ENCODE peak calls at places on chromosomes 12 and 14, in four cellular contexts. I is heart left ventricle, J is ovary, K is adrenal gland. R is an unnamed sample.

GRCh38 chr14:100581228-100582145 is 5.7 kb downstream of the BEGAIN start:
- DNase-seq in I (peak; percentile 28), J (peak; percentile 6), K (no peak), R (no peak)

GRCh38 chr14:21860172-21860571 is 186.6 kb upstream of the OR4E1 start:
- DNase-seq in I (no peak), J (no peak), K (no peak), R (no peak)

GRCh38 chr12:105485321-105485910 is 154.9 kb downstream of the C12orf75 start:
- DNase-seq in I (no peak), J (peak; percentile 27), K (peak; percentile 72), R (peak; percentile 37)

GRCh38 chr14:84520711-84521338 is 1009.1 kb upstream of the FLRT2 start:
- DNase-seq in I (no peak), J (no peak), K (peak; percentile 38), R (no peak)

GRCh38 chr12:53739285-53740129 is 12.3 kb upstream of the CALCOCO1 start:
- DNase-seq in I (no peak), J (no peak), K (no peak), R (no peak)

GRCh38 chr12:108701779-108702435 is 29.4 kb downstream of the CORO1C start:
- DNase-seq in I (no peak), J (no peak), K (no peak), R (no peak)

GRCh38 chr14:94346841-94347240 is 23.7 kb upstream of the SERPINA6 start:
- DNase-seq in I (no peak), J (no peak), K (no peak), R (no peak)

GRCh38 chr12:124687695-124688301 is 120.4 kb upstream of the NCOR2 start:
- DNase-seq in I (no peak), J (no peak), K (no peak), R (no peak)

GRCh38 chr14:68846466-68846865 is 53.6 kb upstream of the ZFP36L1 start:
- DNase-seq in I (no peak), J (no peak), K (no peak), R (no peak)
- TF ChIP-seq POLR2A in I (no peak), J (no peak), K (no peak), R (no peak)

GRCh38 chr14:67245104-67245503 is 3.9 kb downstream of the PALS1 start:
- DNase-seq in I (no peak), J (no peak), K (no peak), R (no peak)

GRCh38 chr14:67239582-67239981 is 1.7 kb upstream of the PALS1 start:
- DNase-seq in I (no peak), J (no peak), K (no peak), R (no peak)

GRCh38 chr14:67240168-67240932 is 885 bp upstream of the PALS1 start:
- DNase-seq in I (peak; percentile 80), J (peak; percentile 30), K (peak; percentile 73), R (peak; percentile 16)

GRCh38 chr14:67240978-67241415 is 238 bp upstream of the PALS1 start:
- DNase-seq in I (peak; percentile 98), J (peak; percentile 95), K (peak; percentile 97), R (peak; percentile 69)

GRCh38 chr14:67241416-67242362 is at the start of gene PALS1:
- DNase-seq in I (no peak), J (peak; percentile 56), K (peak; percentile 57), R (peak; percentile 15)
- TF ChIP-seq POLR2A in I (peak; percentile 31), J (peak; percentile 40), K (peak; percentile 78), R (peak; percentile 11)

DNA sequence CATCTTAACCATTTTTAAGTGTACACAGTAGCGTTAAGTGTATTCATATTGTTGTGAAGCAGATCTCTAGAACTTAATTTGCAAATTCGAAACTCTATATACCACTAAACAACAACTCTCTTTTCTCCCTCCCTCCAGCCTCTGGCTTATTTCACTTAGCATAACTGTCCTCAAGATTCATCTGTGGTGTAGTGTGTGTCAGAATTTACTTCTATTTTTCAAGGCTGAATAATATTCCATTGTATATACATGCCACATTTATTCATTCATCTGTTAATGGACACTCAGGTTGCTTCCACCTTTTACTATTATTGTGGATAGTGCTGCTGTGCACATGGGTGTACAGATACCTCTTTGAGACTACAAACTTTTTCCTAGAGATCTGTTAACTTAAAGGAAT is 26.5 kb downstream of the VRK1 start:
- DNase-seq in I (no peak), J (no peak), K (no peak), R (no peak)
- TF ChIP-seq POLR2A in I (no peak), J (no peak), K (no peak), R (no peak)

DNA sequence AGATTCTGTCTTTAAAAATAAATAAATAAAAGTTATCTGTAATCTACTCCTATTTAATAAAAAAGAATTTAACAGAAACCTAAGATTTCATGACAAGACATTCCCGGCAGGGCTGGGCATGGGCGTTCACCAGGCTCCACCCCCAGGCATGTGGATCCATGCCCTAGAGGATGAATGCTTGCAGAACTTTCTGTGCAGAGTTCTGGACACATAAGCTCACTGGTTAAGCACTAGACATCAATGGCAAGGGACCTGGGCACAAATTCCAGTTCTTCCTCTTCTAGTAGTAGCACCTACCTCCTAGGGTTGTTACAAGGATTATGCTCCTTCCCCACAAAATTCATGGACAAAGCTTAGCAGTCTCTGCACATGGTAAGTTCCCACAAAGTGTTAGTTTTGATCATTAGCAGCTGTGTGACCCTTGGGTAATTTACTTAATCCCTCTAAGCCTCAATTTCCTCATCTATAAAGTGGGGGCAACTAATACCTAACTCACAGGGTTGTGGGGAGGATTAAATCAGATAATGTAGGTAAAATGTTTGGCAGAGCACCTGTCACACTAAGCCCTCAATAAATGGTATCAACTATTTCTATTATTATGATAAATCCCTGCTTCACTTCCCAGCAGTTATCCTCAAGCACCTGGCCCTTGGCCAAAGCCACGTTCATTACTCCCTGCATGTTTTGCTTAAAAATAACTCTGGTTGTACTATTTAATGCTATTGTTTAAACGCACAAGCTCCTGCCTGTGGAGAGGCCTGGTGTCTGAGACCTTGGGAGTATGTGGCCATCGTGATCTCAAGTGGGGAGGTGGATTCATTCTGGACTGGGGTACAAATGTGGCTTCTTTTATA is 9.8 kb downstream of the GALNT6 start:
- DNase-seq in I (no peak), J (no peak), K (no peak), R (no peak)
- TF ChIP-seq POLR2A in I (no peak), J (no peak), K (no peak), R (no peak)

GRCh38 chr14:64950889-64951288 is 8.3 kb upstream of the GPX2 start:
- DNase-seq in I (no peak), J (no peak), K (no peak), R (no peak)
- TF ChIP-seq POLR2A in I (peak; percentile 78), J (no peak), K (no peak), R (no peak)